ENCODE peak calls at places on chromosomes 1 and 21, in five cellular contexts. W is activated naive CD4-positive, alpha-beta T cell; N is nucleus accumbens; Q is stimulated activated CD4-positive, alpha-beta T cell treated with anti-CD3 and anti-CD28 coated beads, Interleukin-4, amount 100 ng/mL, for 48 hours; V is DMS79. I is an unnamed sample.

GRCh38 chr1:155339515-155340111 is 18.9 kb downstream of the RUSC1 start:
- DNase-seq in W (no peak), N (no peak), Q (no peak), V (no peak), I (no peak)

GRCh38 chr1:44532567-44532944 is 127.5 kb downstream of the RNF220 start:
- DNase-seq in W (no peak), N (no peak), Q (no peak), V (no peak), I (no peak)

GRCh38 chr1:32773764-32774463 is 43.2 kb downstream of the YARS1 start:
- DNase-seq in W (no peak), N (no peak), Q (no peak), V (no peak), I (no peak)

GRCh38 chr1:7636801-7637526 is 134.1 kb upstream of the VAMP3 start:
- DNase-seq in W (no peak), N (no peak), Q (no peak), V (no peak), I (no peak)

GRCh38 chr1:231232870-231233734 is 7.9 kb upstream of the GNPAT start:
- DNase-seq in W (no peak), N (no peak), Q (no peak), V (no peak), I (no peak)

GRCh38 chr1:87115317-87115885 is 201.0 kb downstream of the HS2ST1 start:
- DNase-seq in W (no peak), N (no peak), Q (no peak), V (peak), I (no peak)

GRCh38 chr1:242828828-242829227 is 304.3 kb upstream of the PLD5 start:
- DNase-seq in W (no peak), N (no peak), Q (no peak), V (no peak), I (no peak)

GRCh38 chr1:14487671-14488070 is 110.8 kb upstream of the KAZN start:
- DNase-seq in W (no peak), N (no peak), Q (no peak), V (no peak), I (no peak)

GRCh38 chr1:80402636-80403035 is 1396.1 kb upstream of the ADGRL4 start:
- DNase-seq in W (no peak), N (no peak), Q (no peak), V (no peak), I (no peak)

GRCh38 chr1:173477286-173478098 is at the start of gene PRDX6:
- DNase-seq in W (peak), N (no peak), Q (no peak), V (peak), I (peak)

GRCh38 chr1:23401313-23401712 is 23.2 kb downstream of the TCEA3 start:
- DNase-seq in W (no peak), N (no peak), Q (no peak), V (no peak), I (no peak)

GRCh38 chr1:66712819-66713218 is 39.4 kb upstream of the DYNLT5 start:
- DNase-seq in W (no peak), N (no peak), Q (no peak), V (no peak), I (no peak)

GRCh38 chr1:153921080-153921802 is 1.5 kb downstream of the GATAD2B start:
- DNase-seq in W (no peak), N (no peak), Q (no peak), V (no peak), I (no peak)

GRCh38 chr1:116855788-116856187 is 53.9 kb upstream of the PTGFRN start:
- DNase-seq in W (no peak), N (no peak), Q (no peak), V (peak), I (no peak)

GRCh38 chr1:112268408-112268807 is 127.6 kb upstream of the CTTNBP2NL start:
- DNase-seq in W (no peak), N (no peak), Q (no peak), V (no peak), I (no peak)

GRCh38 chr21:45999581-46000181 is 18.1 kb downstream of the COL6A1 start:
- DNase-seq in W (no peak), N (no peak), Q (no peak), V (no peak), I (no peak)

GRCh38 chr1:31306278-31306677 is 9.4 kb downstream of the ZCCHC17 start:
- DNase-seq in W (no peak), N (no peak), Q (no peak), V (no peak), I (no peak)

GRCh38 chr1:91751281-91751680 is 134.7 kb downstream of the TGFBR3 start:
- DNase-seq in W (no peak), N (no peak), Q (no peak), V (no peak), I (no peak)

GRCh38 chr1:12168451-12169160 is 1.8 kb downstream of the TNFRSF1B start:
- DNase-seq in W (no peak), N (no peak), Q (no peak), V (no peak), I (no peak)

GRCh38 chr1:162690672-162691434 is 58.6 kb downstream of the DDR2 start:
- DNase-seq in W (no peak), N (no peak), Q (no peak), V (peak), I (no peak)